ENCODE peak calls at places on chromosomes 4 and X, in six cellular contexts. D is substantia nigra, M is NCI-H774, Z is HTR-8/SVneo, V is non-pigmented ciliary epithelial cell, T is Peyer's patch. W is an unnamed sample.

GRCh38 chr4:101102114-101102752 is 245.1 kb downstream of the PPP3CA start:
- DNase-seq in D (no peak), M (no peak), Z (no peak), V (peak), T (no peak), W (peak)

GRCh38 chrX:45479835-45480422 is 279.3 kb upstream of the DIPK2B start:
- DNase-seq in D (no peak), M (no peak), Z (peak), V (peak), T (no peak), W (peak)

GRCh38 chr4:139633661-139634060 is 32.0 kb upstream of the MGST2 start:
- DNase-seq in D (peak), M (peak), Z (no peak), V (no peak), T (no peak), W (peak)

GRCh38 chr4:44121210-44121609 is 327.4 kb downstream of the KCTD8 start:
- DNase-seq in D (no peak), M (no peak), Z (no peak), V (no peak), T (no peak), W (peak)

GRCh38 chrX:33001107-33001506 is 210.2 kb downstream of the DMD start:
- DNase-seq in D (no peak), M (no peak), Z (no peak), V (no peak), T (no peak), W (no peak)

GRCh38 chrX:73028876-73029275 is 26.1 kb downstream of the PABPC1L2B start:
- DNase-seq in D (no peak), M (no peak), Z (no peak), V (no peak), T (no peak), W (no peak)

GRCh38 chrX:39144323-39144722 is 343.1 kb downstream of the MID1IP1 start:
- DNase-seq in D (no peak), M (no peak), Z (no peak), V (no peak), T (no peak), W (no peak)

GRCh38 chrX:149286940-149287349 is 218.2 kb downstream of the IDS start:
- DNase-seq in D (peak), M (peak), Z (peak), V (no peak), T (peak), W (peak)

GRCh38 chr4:148238086-148238485 is 204.1 kb downstream of the NR3C2 start:
- DNase-seq in D (no peak), M (no peak), Z (no peak), V (no peak), T (no peak), W (no peak)

GRCh38 chr4:29046716-29047115 is 1673.5 kb upstream of the PCDH7 start:
- DNase-seq in D (no peak), M (no peak), Z (no peak), V (peak), T (no peak), W (peak)

GRCh38 chr4:65669008-65669971 is 999 bp downstream of the EPHA5 start:
- DNase-seq in D (no peak), M (no peak), Z (no peak), V (no peak), T (no peak), W (peak)

GRCh38 chr4:8228319-8229250 is 29.5 kb downstream of the SH3TC1 start:
- DNase-seq in D (peak), M (peak), Z (peak), V (peak), T (peak), W (peak)

GRCh38 chr4:1291996-1292702 is 2.5 kb downstream of the MAEA start:
- DNase-seq in D (no peak), M (no peak), Z (no peak), V (no peak), T (no peak), W (no peak)

GRCh38 chr4:18479825-18480224 is 458.3 kb upstream of the LCORL start:
- DNase-seq in D (no peak), M (no peak), Z (no peak), V (no peak), T (no peak), W (no peak)

GRCh38 chrX:40496728-40497127 is 84.0 kb upstream of the ATP6AP2 start:
- DNase-seq in D (no peak), M (no peak), Z (no peak), V (no peak), T (no peak), W (peak)

GRCh38 chr4:119044919-119045318 is 90.7 kb upstream of the MYOZ2 start:
- DNase-seq in D (no peak), M (no peak), Z (no peak), V (no peak), T (no peak), W (no peak)

GRCh38 chrX:54564942-54565341 is 34.9 kb downstream of the GNL3L start:
- DNase-seq in D (no peak), M (no peak), Z (no peak), V (no peak), T (no peak), W (no peak)

GRCh38 chr4:76747613-76748012 is 150.3 kb downstream of the SOWAHB start:
- DNase-seq in D (no peak), M (no peak), Z (no peak), V (no peak), T (no peak), W (no peak)

GRCh38 chr4:138592801-138593200 is 350.7 kb upstream of the SLC7A11 start:
- DNase-seq in D (no peak), M (no peak), Z (no peak), V (no peak), T (no peak), W (no peak)

GRCh38 chr4:10482913-10483312 is 25.7 kb upstream of the ZNF518B start:
- DNase-seq in D (no peak), M (no peak), Z (no peak), V (no peak), T (no peak), W (no peak)

GRCh38 chr4:151484396-151485102 is 75.6 kb downstream of the FHIP1A start:
- DNase-seq in D (no peak), M (no peak), Z (peak), V (peak), T (no peak), W (peak)

GRCh38 chr4:71907782-71908181 is 123.9 kb upstream of the GC start:
- DNase-seq in D (no peak), M (no peak), Z (no peak), V (no peak), T (no peak), W (no peak)

GRCh38 chr4:182351485-182351884 is 108.3 kb downstream of the TENM3 start:
- DNase-seq in D (no peak), M (no peak), Z (no peak), V (no peak), T (no peak), W (no peak)

GRCh38 chrX:69137371-69137881 is 27.8 kb downstream of the PJA1 start:
- DNase-seq in D (no peak), M (no peak), Z (no peak), V (no peak), T (no peak), W (peak)

GRCh38 chr4:165631208-165631894 is 241.7 kb upstream of the TLL1 start:
- DNase-seq in D (no peak), M (no peak), Z (no peak), V (no peak), T (no peak), W (no peak)

GRCh38 chr4:98181815-98182214 is 38.5 kb upstream of the STPG2 start:
- DNase-seq in D (no peak), M (no peak), Z (peak), V (no peak), T (no peak), W (peak)

GRCh38 chr4:82528074-82528473 is 33.7 kb downstream of the TMEM150C start:
- DNase-seq in D (no peak), M (no peak), Z (no peak), V (no peak), T (no peak), W (no peak)

GRCh38 chr4:139605516-139605915 is 49.5 kb upstream of the SETD7 start:
- DNase-seq in D (no peak), M (no peak), Z (no peak), V (no peak), T (no peak), W (no peak)

GRCh38 chrX:24025741-24026402 is 1.1 kb downstream of the KLHL15 start:
- DNase-seq in D (peak), M (peak), Z (no peak), V (peak), T (no peak), W (peak)

GRCh38 chr4:71545168-71545567 is 206.3 kb downstream of the SLC4A4 start:
- DNase-seq in D (no peak), M (peak), Z (no peak), V (peak), T (no peak), W (peak)

GRCh38 chr4:150583287-150584197 is 1.6 kb downstream of the MAB21L2 start:
- DNase-seq in D (no peak), M (no peak), Z (peak), V (no peak), T (no peak), W (peak)

GRCh38 chr4:176856421-176856820 is 63.7 kb upstream of the VEGFC start:
- DNase-seq in D (no peak), M (no peak), Z (no peak), V (no peak), T (no peak), W (no peak)

GRCh38 chr4:55498051-55498450 is 48.7 kb downstream of the CLOCK start:
- DNase-seq in D (no peak), M (no peak), Z (no peak), V (no peak), T (no peak), W (no peak)

GRCh38 chrX:49251325-49251724 is 13.2 kb downstream of the FOXP3 start:
- DNase-seq in D (no peak), M (no peak), Z (no peak), V (no peak), T (no peak), W (no peak)

GRCh38 chr4:155541716-155542115 is 124.9 kb upstream of the GUCY1A1 start:
- DNase-seq in D (no peak), M (no peak), Z (no peak), V (no peak), T (no peak), W (no peak)

GRCh38 chr4:77465271-77465670 is 140.3 kb upstream of the CXCL13 start:
- DNase-seq in D (no peak), M (peak), Z (no peak), V (no peak), T (no peak), W (peak)

GRCh38 chrX:17521871-17522693 is 147.1 kb downstream of the NHS start:
- DNase-seq in D (no peak), M (no peak), Z (peak), V (no peak), T (no peak), W (peak)

GRCh38 chr4:31194823-31195222 is 474.7 kb downstream of the PCDH7 start:
- DNase-seq in D (no peak), M (peak), Z (no peak), V (no peak), T (no peak), W (peak)

W was measured in choroid plexus epithelial cell.